ENCODE peak calls at places on chromosomes 2 and 18, in nine cellular contexts. One of them, this sample, is unnamed.
A peak's percentile ranks its signal among the peaks of the same experiment; 100 is the strongest.

GRCh38 chr2:174699993-174700766 is 64.1 kb downstream of the CHRNA1 start:
- DNase-seq in smooth muscle cell of the brain vasculature: peak; percentile 41
- DNase-seq in Right ventricle myocardium superior: no peak
- DNase-seq in Panc1: no peak
- DNase-seq in mucosa of descending colon: no peak
- DNase-seq in NCI-H774: peak; percentile 25
- DNase-seq in stimulated activated CD4-positive, alpha-beta T cell treated with anti-CD3 and anti-CD28 coated beads, TNF-alpha, amount 100 ng/mL, for 4 hours: no peak
- DNase-seq in NCI-H2081: peak; percentile 54
- DNase-seq in EL: peak; percentile 56
- DNase-seq in this sample: peak; percentile 59

GRCh38 chr18:70423120-70423519 is 134.3 kb downstream of the SOCS6 start:
- DNase-seq in smooth muscle cell of the brain vasculature: no peak
- DNase-seq in Right ventricle myocardium superior: no peak
- DNase-seq in NCI-H2081: no peak
- DNase-seq in EL: no peak
- DNase-seq in stimulated activated CD4-positive, alpha-beta T cell treated with anti-CD3 and anti-CD28 coated beads, TNF-alpha, amount 100 ng/mL, for 4 hours: no peak
- DNase-seq in mucosa of descending colon: peak; percentile 62
- DNase-seq in NCI-H774: no peak
- DNase-seq in Panc1: no peak
- DNase-seq in this sample: no peak

GRCh38 chr2:68294187-68294586 is 25.6 kb downstream of the CNRIP1 start:
- DNase-seq in smooth muscle cell of the brain vasculature: no peak
- DNase-seq in NCI-H774: no peak
- DNase-seq in Right ventricle myocardium superior: no peak
- DNase-seq in stimulated activated CD4-positive, alpha-beta T cell treated with anti-CD3 and anti-CD28 coated beads, TNF-alpha, amount 100 ng/mL, for 4 hours: no peak
- DNase-seq in mucosa of descending colon: no peak
- DNase-seq in Panc1: no peak
- DNase-seq in EL: no peak
- DNase-seq in NCI-H2081: no peak
- DNase-seq in this sample: no peak

GRCh38 chr2:177316756-177317155 is 52.2 kb upstream of the NFE2L2 start:
- DNase-seq in smooth muscle cell of the brain vasculature: no peak
- DNase-seq in NCI-H774: no peak
- DNase-seq in EL: no peak
- DNase-seq in Right ventricle myocardium superior: no peak
- DNase-seq in Panc1: no peak
- DNase-seq in NCI-H2081: no peak
- DNase-seq in stimulated activated CD4-positive, alpha-beta T cell treated with anti-CD3 and anti-CD28 coated beads, TNF-alpha, amount 100 ng/mL, for 4 hours: no peak
- DNase-seq in mucosa of descending colon: no peak
- DNase-seq in this sample: no peak

GRCh38 chr18:44411277-44411900 is 269.3 kb upstream of the SETBP1 start:
- DNase-seq in Right ventricle myocardium superior: no peak
- DNase-seq in NCI-H774: no peak
- DNase-seq in smooth muscle cell of the brain vasculature: no peak
- DNase-seq in EL: no peak
- DNase-seq in NCI-H2081: no peak
- DNase-seq in mucosa of descending colon: no peak
- DNase-seq in stimulated activated CD4-positive, alpha-beta T cell treated with anti-CD3 and anti-CD28 coated beads, TNF-alpha, amount 100 ng/mL, for 4 hours: no peak
- DNase-seq in Panc1: no peak
- DNase-seq in this sample: no peak

GRCh38 chr2:98880266-98881152 is 55.5 kb downstream of the CRACDL start:
- DNase-seq in NCI-H774: no peak
- DNase-seq in smooth muscle cell of the brain vasculature: no peak
- DNase-seq in mucosa of descending colon: no peak
- DNase-seq in Right ventricle myocardium superior: no peak
- DNase-seq in Panc1: no peak
- DNase-seq in NCI-H2081: no peak
- DNase-seq in stimulated activated CD4-positive, alpha-beta T cell treated with anti-CD3 and anti-CD28 coated beads, TNF-alpha, amount 100 ng/mL, for 4 hours: no peak
- DNase-seq in EL: no peak
- DNase-seq in this sample: no peak

GRCh38 chr2:11411768-11412448 is 54.1 kb downstream of the E2F6 start:
- DNase-seq in NCI-H2081: peak; percentile 61
- DNase-seq in Panc1: peak; percentile 30
- DNase-seq in NCI-H774: peak; percentile 33
- DNase-seq in stimulated activated CD4-positive, alpha-beta T cell treated with anti-CD3 and anti-CD28 coated beads, TNF-alpha, amount 100 ng/mL, for 4 hours: no peak
- DNase-seq in Right ventricle myocardium superior: no peak
- DNase-seq in EL: peak; percentile 49
- DNase-seq in mucosa of descending colon: peak; percentile 56
- DNase-seq in smooth muscle cell of the brain vasculature: no peak
- DNase-seq in this sample: no peak

GRCh38 chr2:23488584-23488983 is 103.6 kb downstream of the KLHL29 start:
- DNase-seq in smooth muscle cell of the brain vasculature: no peak
- DNase-seq in stimulated activated CD4-positive, alpha-beta T cell treated with anti-CD3 and anti-CD28 coated beads, TNF-alpha, amount 100 ng/mL, for 4 hours: no peak
- DNase-seq in NCI-H774: no peak
- DNase-seq in NCI-H2081: no peak
- DNase-seq in EL: no peak
- DNase-seq in mucosa of descending colon: no peak
- DNase-seq in Panc1: no peak
- DNase-seq in Right ventricle myocardium superior: peak; percentile 1
- DNase-seq in this sample: no peak

GRCh38 chr2:50514881-50515280 is 517.1 kb downstream of the NRXN1 start:
- DNase-seq in mucosa of descending colon: no peak
- DNase-seq in Panc1: no peak
- DNase-seq in smooth muscle cell of the brain vasculature: no peak
- DNase-seq in NCI-H774: no peak
- DNase-seq in EL: no peak
- DNase-seq in Right ventricle myocardium superior: no peak
- DNase-seq in stimulated activated CD4-positive, alpha-beta T cell treated with anti-CD3 and anti-CD28 coated beads, TNF-alpha, amount 100 ng/mL, for 4 hours: no peak
- DNase-seq in NCI-H2081: peak; percentile 24
- DNase-seq in this sample: no peak

GRCh38 chr2:64622443-64623231 is 31.1 kb downstream of the SERTAD2 start:
- DNase-seq in Right ventricle myocardium superior: no peak
- DNase-seq in mucosa of descending colon: peak; percentile 6
- DNase-seq in Panc1: no peak
- DNase-seq in NCI-H2081: no peak
- DNase-seq in stimulated activated CD4-positive, alpha-beta T cell treated with anti-CD3 and anti-CD28 coated beads, TNF-alpha, amount 100 ng/mL, for 4 hours: no peak
- DNase-seq in NCI-H774: no peak
- DNase-seq in EL: no peak
- DNase-seq in smooth muscle cell of the brain vasculature: peak; percentile 65
- DNase-seq in this sample: no peak

GRCh38 chr2:106192752-106193490 is 1.2 kb downstream of the UXS1 start:
- DNase-seq in EL: peak; percentile 66
- DNase-seq in NCI-H2081: peak; percentile 23
- DNase-seq in Right ventricle myocardium superior: no peak
- DNase-seq in Panc1: peak; percentile 48
- DNase-seq in smooth muscle cell of the brain vasculature: no peak
- DNase-seq in stimulated activated CD4-positive, alpha-beta T cell treated with anti-CD3 and anti-CD28 coated beads, TNF-alpha, amount 100 ng/mL, for 4 hours: peak; percentile 22
- DNase-seq in NCI-H774: no peak
- DNase-seq in mucosa of descending colon: peak; percentile 51
- DNase-seq in this sample: peak; percentile 16

GRCh38 chr2:36438454-36438977 is 82.9 kb downstream of the CRIM1 start:
- DNase-seq in stimulated activated CD4-positive, alpha-beta T cell treated with anti-CD3 and anti-CD28 coated beads, TNF-alpha, amount 100 ng/mL, for 4 hours: no peak
- DNase-seq in NCI-H774: no peak
- DNase-seq in EL: peak; percentile 99
- DNase-seq in NCI-H2081: no peak
- DNase-seq in Panc1: peak; percentile 94
- DNase-seq in Right ventricle myocardium superior: no peak
- DNase-seq in mucosa of descending colon: no peak
- DNase-seq in smooth muscle cell of the brain vasculature: peak; percentile 68
- DNase-seq in this sample: peak; percentile 89

GRCh38 chr2:171598713-171599319 is 76.5 kb downstream of the CYBRD1 start:
- DNase-seq in stimulated activated CD4-positive, alpha-beta T cell treated with anti-CD3 and anti-CD28 coated beads, TNF-alpha, amount 100 ng/mL, for 4 hours: peak; percentile 9
- DNase-seq in EL: peak; percentile 75
- DNase-seq in smooth muscle cell of the brain vasculature: peak; percentile 24
- DNase-seq in mucosa of descending colon: no peak
- DNase-seq in NCI-H2081: peak; percentile 82
- DNase-seq in NCI-H774: peak; percentile 54
- DNase-seq in Right ventricle myocardium superior: no peak
- DNase-seq in Panc1: peak; percentile 45
- DNase-seq in this sample: peak; percentile 69

GRCh38 chr2:30359644-30360167 is 87.3 kb upstream of the LCLAT1 start:
- DNase-seq in NCI-H2081: no peak
- DNase-seq in smooth muscle cell of the brain vasculature: no peak
- DNase-seq in mucosa of descending colon: no peak
- DNase-seq in NCI-H774: no peak
- DNase-seq in Right ventricle myocardium superior: peak; percentile 89
- DNase-seq in stimulated activated CD4-positive, alpha-beta T cell treated with anti-CD3 and anti-CD28 coated beads, TNF-alpha, amount 100 ng/mL, for 4 hours: no peak
- DNase-seq in EL: no peak
- DNase-seq in Panc1: no peak
- DNase-seq in this sample: no peak

This sample was measured in SW 1271.